ENCODE peak calls at places on chromosomes 16 and 17, in four cellular contexts. One of them, this sample, is unnamed.
A peak's percentile ranks its signal among the peaks of the same experiment; 100 is the strongest.

GRCh38 chr17:57557363-57557762 is 187.7 kb downstream of the CCDC182 start:
- DNase-seq in pancreas: no peak
- DNase-seq in cardiac muscle cell: no peak
- DNase-seq in upper lobe of right lung: no peak
- DNase-seq in this sample: no peak

GRCh38 chr16:30446203-30446595 is 525 bp upstream of the SEPHS2 start:
- DNase-seq in pancreas: no peak
- DNase-seq in cardiac muscle cell: no peak
- DNase-seq in upper lobe of right lung: no peak
- DNase-seq in this sample: no peak

GRCh38 chr17:33287096-33287495 is 6.0 kb downstream of the ASIC2 start:
- DNase-seq in pancreas: no peak
- DNase-seq in cardiac muscle cell: no peak
- DNase-seq in upper lobe of right lung: no peak
- DNase-seq in this sample: no peak

GRCh38 chr17:65278050-65278819 is 141.1 kb downstream of the RGS9 start:
- DNase-seq in pancreas: no peak
- DNase-seq in cardiac muscle cell: peak; percentile 73
- DNase-seq in upper lobe of right lung: no peak
- DNase-seq in this sample: no peak

GRCh38 chr16:29811896-29812665 is at the start of gene PRRT2:
- DNase-seq in pancreas: peak; percentile 64
- DNase-seq in cardiac muscle cell: peak; percentile 47
- DNase-seq in upper lobe of right lung: no peak
- DNase-seq in this sample: peak; percentile 60

GRCh38 chr16:80459331-80459777 is 81.4 kb upstream of the DYNLRB2 start:
- DNase-seq in pancreas: no peak
- DNase-seq in cardiac muscle cell: peak; percentile 32
- DNase-seq in upper lobe of right lung: no peak
- DNase-seq in this sample: no peak

GRCh38 chr16:11079657-11080187 is 135.4 kb downstream of the CLEC16A start:
- DNase-seq in pancreas: no peak
- DNase-seq in cardiac muscle cell: peak; percentile 67
- DNase-seq in upper lobe of right lung: no peak
- DNase-seq in this sample: peak; percentile 53

GRCh38 chr16:68764866-68765265 is 27.8 kb downstream of the CDH1 start:
- DNase-seq in pancreas: no peak
- DNase-seq in cardiac muscle cell: no peak
- DNase-seq in upper lobe of right lung: no peak
- DNase-seq in this sample: no peak

GRCh38 chr16:87387942-87388817 is 4.0 kb upstream of the MAP1LC3B start:
- DNase-seq in pancreas: peak; percentile 97
- DNase-seq in cardiac muscle cell: peak; percentile 99
- DNase-seq in upper lobe of right lung: peak; percentile 91
- DNase-seq in this sample: peak; percentile 90

GRCh38 chr17:6996256-6997111 is 635 bp downstream of the ALOX12 start:
- DNase-seq in pancreas: no peak
- DNase-seq in cardiac muscle cell: no peak
- DNase-seq in upper lobe of right lung: no peak
- DNase-seq in this sample: no peak

GRCh38 chr17:72358465-72358864 is 237.6 kb downstream of the SOX9 start:
- DNase-seq in pancreas: no peak
- DNase-seq in cardiac muscle cell: no peak
- DNase-seq in upper lobe of right lung: no peak
- DNase-seq in this sample: no peak

GRCh38 chr17:71900830-71901229 is 220.0 kb upstream of the SOX9 start:
- DNase-seq in pancreas: no peak
- DNase-seq in cardiac muscle cell: no peak
- DNase-seq in upper lobe of right lung: no peak
- DNase-seq in this sample: no peak

GRCh38 chr17:61168506-61168905 is 231.1 kb upstream of the TBX2 start:
- DNase-seq in pancreas: no peak
- DNase-seq in cardiac muscle cell: no peak
- DNase-seq in upper lobe of right lung: no peak
- DNase-seq in this sample: no peak

GRCh38 chr17:40818733-40819527 is 3.5 kb downstream of the KRT10 start:
- DNase-seq in pancreas: peak; percentile 80
- DNase-seq in cardiac muscle cell: peak; percentile 91
- DNase-seq in upper lobe of right lung: peak; percentile 91
- DNase-seq in this sample: peak; percentile 88

GRCh38 chr17:20171741-20172377 is 162.7 kb downstream of the SPECC1 start:
- DNase-seq in pancreas: no peak
- DNase-seq in cardiac muscle cell: peak; percentile 43
- DNase-seq in upper lobe of right lung: no peak
- DNase-seq in this sample: no peak

GRCh38 chr16:11716330-11716729 is 26.3 kb downstream of the TXNDC11 start:
- DNase-seq in pancreas: no peak
- DNase-seq in cardiac muscle cell: no peak
- DNase-seq in upper lobe of right lung: no peak
- DNase-seq in this sample: no peak

GRCh38 chr16:3017806-3018506 is at the start of gene CLDN6:
- DNase-seq in pancreas: no peak
- DNase-seq in cardiac muscle cell: no peak
- DNase-seq in upper lobe of right lung: no peak
- DNase-seq in this sample: no peak
- TF ChIP-seq CTCF in pancreas: no peak
- TF ChIP-seq CTCF in cardiac muscle cell: peak; percentile 29
- TF ChIP-seq CTCF in upper lobe of right lung: peak; percentile 30
- TF ChIP-seq CTCF in this sample: peak; percentile 7

GRCh38 chr16:70808371-70808770 is 7.4 kb upstream of the VAC14 start:
- DNase-seq in pancreas: no peak
- DNase-seq in cardiac muscle cell: no peak
- DNase-seq in upper lobe of right lung: no peak
- DNase-seq in this sample: no peak
- TF ChIP-seq CTCF in pancreas: no peak
- TF ChIP-seq CTCF in cardiac muscle cell: no peak
- TF ChIP-seq CTCF in upper lobe of right lung: peak; percentile 6
- TF ChIP-seq CTCF in this sample: no peak

DNA sequence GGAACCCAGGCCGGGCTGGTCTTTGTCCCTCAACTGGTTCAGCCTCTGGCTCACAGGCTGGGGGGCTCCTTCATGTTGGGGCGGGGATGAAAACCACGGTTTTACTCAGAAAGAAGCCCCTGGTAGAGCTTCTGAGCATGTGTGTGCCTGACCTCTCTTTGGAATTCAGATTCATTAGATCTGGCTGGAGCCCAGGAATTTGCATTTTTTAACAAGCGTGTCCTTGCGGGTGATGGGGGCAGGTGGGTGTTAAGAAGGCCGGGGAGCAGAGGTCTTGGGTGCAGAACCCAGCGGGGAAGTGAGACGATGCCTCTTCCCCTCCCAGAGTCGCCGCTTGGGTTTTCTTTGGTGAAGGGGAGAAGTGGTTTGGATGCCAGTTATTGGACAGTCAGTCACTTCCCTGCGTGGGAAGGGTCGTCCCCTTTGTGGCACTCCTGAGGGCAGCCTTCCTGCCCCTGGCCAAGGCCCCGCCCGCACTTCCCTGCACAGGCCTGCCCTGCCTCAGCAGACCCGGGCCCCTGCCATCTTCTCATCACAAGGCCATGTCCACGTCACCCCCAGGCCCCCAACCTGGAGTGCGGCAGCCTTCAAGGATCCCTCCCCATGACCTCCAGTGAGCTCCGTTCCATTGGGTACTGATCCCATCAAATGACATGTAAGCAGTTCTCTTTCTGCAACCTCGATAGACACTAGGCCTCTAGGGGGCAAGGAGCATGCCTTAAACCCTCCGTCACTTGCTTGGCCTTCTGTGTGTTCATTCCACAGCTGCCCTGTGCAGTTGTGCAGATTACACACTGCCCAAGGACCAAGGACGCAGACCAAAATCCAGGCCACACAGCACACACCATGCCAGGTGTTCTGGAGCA is 177.7 kb upstream of the CIBAR2 start:
- DNase-seq in pancreas: no peak
- DNase-seq in cardiac muscle cell: no peak
- DNase-seq in upper lobe of right lung: no peak
- DNase-seq in this sample: no peak
- TF ChIP-seq CTCF in pancreas: no peak
- TF ChIP-seq CTCF in cardiac muscle cell: no peak
- TF ChIP-seq CTCF in upper lobe of right lung: no peak
- TF ChIP-seq CTCF in this sample: no peak

DNA sequence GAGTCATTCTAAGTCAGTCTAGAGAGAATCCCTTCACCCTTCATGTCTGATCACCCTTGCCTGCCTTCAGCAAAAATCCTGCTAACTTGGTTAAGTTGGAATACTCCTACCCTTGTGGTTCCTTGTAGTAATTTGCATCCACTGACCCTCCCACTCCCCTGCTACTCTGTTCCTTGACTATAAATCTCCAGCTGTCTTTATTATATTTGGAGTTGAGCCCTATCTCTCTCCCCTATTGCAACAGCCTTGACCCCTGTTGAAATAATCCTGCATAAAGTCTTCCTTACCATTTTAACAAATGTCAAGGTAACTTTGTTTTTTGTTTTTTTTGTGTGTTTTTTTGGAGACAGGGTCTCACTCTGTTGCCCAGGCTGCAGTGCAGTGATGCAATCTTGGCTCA is 590.1 kb downstream of the WWOX start:
- DNase-seq in pancreas: no peak
- DNase-seq in cardiac muscle cell: peak; percentile 51
- DNase-seq in upper lobe of right lung: no peak
- DNase-seq in this sample: no peak
- TF ChIP-seq CTCF in pancreas: no peak
- TF ChIP-seq CTCF in cardiac muscle cell: no peak
- TF ChIP-seq CTCF in upper lobe of right lung: no peak
- TF ChIP-seq CTCF in this sample: no peak

DNA sequence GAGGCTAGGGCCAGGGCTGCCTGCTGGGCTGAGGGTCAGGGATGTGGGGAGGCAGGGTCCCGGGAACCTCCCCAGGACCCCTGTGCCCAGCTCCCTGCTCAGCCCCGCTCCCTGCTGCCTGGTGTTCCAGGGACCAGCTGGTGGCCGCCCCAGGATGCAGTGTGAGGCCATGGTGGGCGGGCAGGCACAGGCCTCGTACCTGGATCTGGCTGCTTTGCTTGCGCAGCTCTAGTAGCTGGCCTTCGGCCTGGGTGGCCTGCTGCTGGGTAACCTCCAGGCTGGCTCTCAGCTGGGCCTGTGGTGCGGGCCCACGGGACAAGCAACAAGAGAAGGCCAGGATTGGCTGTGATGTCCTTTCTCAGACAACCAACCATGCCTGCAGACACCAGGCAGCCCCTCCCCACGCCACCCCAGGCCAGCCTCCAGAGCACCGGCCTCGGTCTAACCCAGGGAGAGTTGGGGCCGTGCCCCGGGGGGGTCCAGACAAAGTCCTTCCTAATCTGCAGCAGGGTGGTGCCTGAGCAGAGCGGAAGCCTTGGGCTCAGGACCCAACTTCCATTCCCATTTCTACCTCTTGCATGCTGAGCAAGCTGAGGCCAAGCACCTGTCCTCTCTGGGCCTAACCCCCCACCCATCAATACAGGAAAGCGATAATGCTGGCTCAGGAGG is 4.1 kb downstream of the TRIM65 start:
- DNase-seq in pancreas: no peak
- DNase-seq in cardiac muscle cell: no peak
- DNase-seq in upper lobe of right lung: peak; percentile 62
- DNase-seq in this sample: no peak
- TF ChIP-seq CTCF in pancreas: no peak
- TF ChIP-seq CTCF in cardiac muscle cell: no peak
- TF ChIP-seq CTCF in upper lobe of right lung: no peak
- TF ChIP-seq CTCF in this sample: no peak

DNA sequence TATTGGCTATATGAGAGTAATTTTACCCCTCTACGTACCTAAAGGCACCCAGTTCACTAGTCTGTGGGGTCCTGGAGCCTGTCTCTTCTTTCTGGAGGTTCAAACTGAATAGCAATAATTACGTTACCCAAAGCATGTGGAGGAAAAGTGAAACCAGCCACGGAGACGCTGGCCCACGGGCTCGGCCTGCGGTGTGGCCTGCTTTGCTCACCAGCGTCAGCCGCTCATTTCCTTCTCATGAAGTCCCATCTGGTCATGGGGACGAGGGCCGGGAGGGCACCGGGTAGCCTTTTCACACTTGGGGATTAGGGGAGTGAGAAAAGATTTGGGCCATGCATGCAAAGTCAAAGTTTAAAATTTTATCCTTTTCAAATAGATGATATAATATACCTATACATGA is 26.9 kb downstream of the ELAC2 start:
- DNase-seq in pancreas: no peak
- DNase-seq in cardiac muscle cell: no peak
- DNase-seq in upper lobe of right lung: no peak
- DNase-seq in this sample: no peak
- TF ChIP-seq CTCF in pancreas: no peak
- TF ChIP-seq CTCF in cardiac muscle cell: no peak
- TF ChIP-seq CTCF in upper lobe of right lung: no peak
- TF ChIP-seq CTCF in this sample: no peak

GRCh38 chr17:78824240-78824639 is 16.4 kb downstream of the USP36 start:
- DNase-seq in pancreas: no peak
- DNase-seq in cardiac muscle cell: no peak
- DNase-seq in upper lobe of right lung: no peak
- DNase-seq in this sample: no peak

GRCh38 chr17:78821961-78822360 is 18.7 kb downstream of the USP36 start:
- DNase-seq in pancreas: no peak
- DNase-seq in cardiac muscle cell: no peak
- DNase-seq in upper lobe of right lung: no peak
- DNase-seq in this sample: no peak

GRCh38 chr17:78825696-78826095 is 14.9 kb downstream of the USP36 start:
- DNase-seq in pancreas: no peak
- DNase-seq in cardiac muscle cell: no peak
- DNase-seq in upper lobe of right lung: no peak
- DNase-seq in this sample: no peak

GRCh38 chr17:78822552-78822951 is 18.1 kb downstream of the USP36 start:
- DNase-seq in pancreas: no peak
- DNase-seq in cardiac muscle cell: peak; percentile 90
- DNase-seq in upper lobe of right lung: no peak
- DNase-seq in this sample: no peak

GRCh38 chr17:78823282-78824046 is 17.1 kb downstream of the USP36 start:
- DNase-seq in pancreas: no peak
- DNase-seq in cardiac muscle cell: no peak
- DNase-seq in upper lobe of right lung: no peak
- DNase-seq in this sample: no peak
- TF ChIP-seq CTCF in pancreas: no peak
- TF ChIP-seq CTCF in cardiac muscle cell: no peak
- TF ChIP-seq CTCF in upper lobe of right lung: no peak
- TF ChIP-seq CTCF in this sample: no peak

GRCh38 chr17:17783825-17784598 is 52.8 kb downstream of the SREBF1 start:
- DNase-seq in pancreas: no peak
- DNase-seq in cardiac muscle cell: peak; percentile 81
- DNase-seq in upper lobe of right lung: no peak
- DNase-seq in this sample: no peak

GRCh38 chr17:17782425-17783120 is 54.2 kb downstream of the SREBF1 start:
- DNase-seq in pancreas: no peak
- DNase-seq in cardiac muscle cell: peak; percentile 20
- DNase-seq in upper lobe of right lung: no peak
- DNase-seq in this sample: peak; percentile 68

GRCh38 chr17:17783121-17783824 is 53.5 kb downstream of the SREBF1 start:
- DNase-seq in pancreas: peak; percentile 80
- DNase-seq in cardiac muscle cell: peak; percentile 47
- DNase-seq in upper lobe of right lung: peak; percentile 84
- DNase-seq in this sample: peak; percentile 88

GRCh38 chr17:17785407-17785806 is 51.4 kb downstream of the SREBF1 start:
- DNase-seq in pancreas: peak; percentile 56
- DNase-seq in cardiac muscle cell: no peak
- DNase-seq in upper lobe of right lung: no peak
- DNase-seq in this sample: no peak

GRCh38 chr17:17784599-17785264 is 52.1 kb downstream of the SREBF1 start:
- DNase-seq in pancreas: no peak
- DNase-seq in cardiac muscle cell: no peak
- DNase-seq in upper lobe of right lung: no peak
- DNase-seq in this sample: no peak
- TF ChIP-seq CTCF in pancreas: no peak
- TF ChIP-seq CTCF in cardiac muscle cell: peak; percentile 10
- TF ChIP-seq CTCF in upper lobe of right lung: no peak
- TF ChIP-seq CTCF in this sample: no peak